ENCODE peak calls at places on chromosome 5, in ten cellular contexts. C, D, L, V, Q, U, G, O, H and F are unnamed samples.

GRCh38 chr5:1201327-1202025 is at the start of gene SLC6A19:
- DNase-seq in V (no peak), O (no peak), C (no peak), L (no peak), U (no peak), Q (no peak), G (no peak), D (no peak), H (no peak), F (no peak)

GRCh38 chr5:102762095-102762534 is 7.0 kb downstream of the PAM start:
- DNase-seq in D (no peak), L (no peak), U (no peak), Q (no peak), V (no peak), O (no peak), G (no peak), H (no peak), C (no peak), F (peak)

GRCh38 chr5:83899351-83899970 is 178.8 kb upstream of the HAPLN1 start:
- DNase-seq in H (no peak), U (no peak), L (no peak), G (no peak), C (no peak), V (no peak), O (no peak), Q (no peak), D (no peak), F (no peak)

GRCh38 chr5:40260351-40260750 is 419.4 kb upstream of the PTGER4 start:
- DNase-seq in H (no peak), V (no peak), L (no peak), D (no peak), C (no peak), G (no peak), O (no peak), U (no peak), Q (no peak), F (no peak)

GRCh38 chr5:129249891-129250290 is 155.3 kb downstream of the ISOC1 start:
- DNase-seq in L (no peak), H (no peak), C (no peak), U (no peak), O (no peak), V (no peak), G (no peak), Q (no peak), D (no peak), F (no peak)

GRCh38 chr5:95042040-95042439 is 242.9 kb downstream of the MCTP1 start:
- DNase-seq in H (no peak), G (no peak), O (no peak), V (no peak), Q (no peak), L (no peak), C (no peak), U (peak), D (no peak), F (no peak)

GRCh38 chr5:943874-944620 is 51.4 kb downstream of the TRIP13 start:
- DNase-seq in C (no peak), Q (no peak), U (no peak), L (no peak), D (no peak), G (no peak), H (no peak), O (no peak), V (no peak), F (no peak)

GRCh38 chr5:125450803-125451202 is 704.4 kb upstream of the ZNF608 start:
- DNase-seq in H (no peak), V (no peak), L (no peak), G (no peak), C (no peak), O (no peak), D (no peak), U (no peak), Q (no peak), F (no peak)

GRCh38 chr5:74667396-74667795 is 17.6 kb upstream of the HEXB start:
- DNase-seq in O (no peak), H (no peak), U (no peak), Q (no peak), V (no peak), G (no peak), D (no peak), L (no peak), C (no peak), F (no peak)